ENCODE peak calls at places on chromosomes 3 and 15, in four cellular contexts. X is lower leg skin, I is nephron progenitor cell, O is brain microvascular endothelial cell. F is an unnamed sample.

GRCh38 chr3:84958495-84959469 is at the start of gene CADM2:
- DNase-seq in X (peak), I (peak), O (peak), F (peak)

GRCh38 chr3:133662256-133662773 is 574 bp upstream of the TOPBP1 start:
- DNase-seq in O (peak), X (no peak), I (no peak), F (no peak)

GRCh38 chr3:120743081-120743365 is 479 bp downstream of the GTF2E1 start:
- DNase-seq in O (peak), X (no peak), I (no peak), F (no peak)

GRCh38 chr15:98121957-98122356 is 161.5 kb downstream of the ARRDC4 start:
- DNase-seq in X (no peak), O (no peak), I (no peak), F (no peak)

GRCh38 chr15:70602834-70603560 is 160.4 kb downstream of the UACA start:
- DNase-seq in O (no peak), X (no peak), I (no peak), F (no peak)

GRCh38 chr3:58670506-58671125 is 4.0 kb upstream of the FAM3D start:
- DNase-seq in X (peak), O (no peak), I (no peak), F (no peak)

GRCh38 chr3:103057477-103057876 is 622.7 kb downstream of the ZPLD1 start:
- DNase-seq in I (no peak), X (no peak), O (no peak), F (no peak)

GRCh38 chr15:64635486-64635815 is 139.9 kb downstream of the RBPMS2 start:
- DNase-seq in O (peak), X (no peak), I (no peak), F (no peak)

GRCh38 chr15:72599855-72600464 is 54.5 kb upstream of the GOLGA6B start:
- DNase-seq in O (peak), X (no peak), I (peak), F (no peak)

GRCh38 chr15:92651877-92652575 is 3.5 kb downstream of the FAM174B start:
- DNase-seq in O (no peak), I (no peak), X (no peak), F (no peak)

GRCh38 chr15:41506796-41507341 is 6.8 kb downstream of the LTK start:
- DNase-seq in X (no peak), I (no peak), O (no peak), F (no peak)

GRCh38 chr3:79872483-79872882 is 104.7 kb upstream of the ROBO1 start:
- DNase-seq in I (no peak), O (peak), X (no peak), F (no peak)

GRCh38 chr3:45325676-45326075 is 62.7 kb upstream of the LARS2 start:
- DNase-seq in I (no peak), X (peak), O (no peak), F (no peak)

GRCh38 chr3:36679384-36680200 is 84.8 kb downstream of the DCLK3 start:
- DNase-seq in O (peak), I (no peak), X (no peak), F (no peak)

GRCh38 chr15:68584704-68585573 is 6.1 kb downstream of the CORO2B start:
- DNase-seq in O (no peak), X (no peak), I (no peak), F (no peak)

GRCh38 chr3:71693641-71694040 is 31.6 kb downstream of the EIF4E3 start:
- DNase-seq in O (no peak), X (no peak), I (no peak), F (no peak)

GRCh38 chr3:129441782-129442181 is 1.8 kb downstream of the IFT122 start:
- DNase-seq in O (no peak), I (no peak), X (no peak), F (no peak)

GRCh38 chr3:184448321-184449160 is 68.7 kb downstream of the CHRD start:
- DNase-seq in O (peak), I (no peak), X (no peak), F (no peak)

GRCh38 chr3:73804204-73804603 is 179.5 kb upstream of the PDZRN3 start:
- DNase-seq in O (no peak), I (no peak), X (no peak), F (no peak)

GRCh38 chr15:70627734-70628541 is 135.4 kb downstream of the UACA start:
- DNase-seq in O (peak), I (no peak), X (no peak), F (no peak)

GRCh38 chr15:43886558-43886957 is 59.8 kb downstream of the WDR76 start:
- DNase-seq in I (no peak), X (no peak), O (no peak), F (no peak)

GRCh38 chr3:176513604-176514003 is 683.7 kb downstream of the TBL1XR1 start:
- DNase-seq in X (no peak), O (no peak), I (peak), F (no peak)

DNA sequence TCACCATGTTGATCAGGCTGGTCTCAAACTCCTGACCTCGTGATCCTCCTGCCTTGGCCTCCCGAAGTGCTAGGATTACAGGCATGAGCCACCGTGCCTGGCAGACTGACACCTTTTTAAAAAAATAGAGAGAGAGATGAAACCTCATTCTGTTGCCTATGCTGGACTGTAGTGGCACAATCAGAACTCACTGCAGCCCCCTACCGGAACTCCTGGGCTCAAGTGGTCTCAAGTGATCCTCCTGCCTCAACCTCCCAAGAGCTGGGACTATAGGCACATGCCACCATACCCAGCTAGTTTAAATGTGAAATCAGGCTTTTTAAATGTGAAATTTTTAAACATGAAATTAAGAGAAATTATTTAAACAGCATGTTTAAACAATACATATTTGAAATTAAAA is 265.2 kb upstream of the UBE2E1 start:
- DNase-seq in I (no peak), O (no peak), X (no peak), F (no peak)
- TF ChIP-seq CTCF in I (no peak), O (no peak), X (no peak), F (no peak)

GRCh38 chr3:163916596-163917560 is 1161.4 kb downstream of the SI start:
- DNase-seq in X (no peak), O (no peak), I (no peak), F (no peak)
- TF ChIP-seq CTCF in X (no peak), O (peak), I (peak), F (peak)

GRCh38 chr3:53131136-53131495 is 881 bp upstream of the RFT1 start:
- DNase-seq in O (no peak), I (no peak), X (no peak), F (no peak)

GRCh38 chr3:53129344-53129743 is 891 bp downstream of the RFT1 start:
- DNase-seq in X (no peak), I (no peak), O (no peak), F (no peak)

GRCh38 chr3:53126646-53127045 is 3.6 kb downstream of the RFT1 start:
- DNase-seq in O (no peak), I (no peak), X (no peak), F (no peak)

GRCh38 chr3:53132347-53132746 is 2.1 kb upstream of the RFT1 start:
- DNase-seq in O (no peak), X (no peak), I (no peak), F (no peak)

GRCh38 chr3:53130179-53131135 is at the start of gene RFT1:
- DNase-seq in O (peak), I (peak), X (peak), F (peak)
- TF ChIP-seq CTCF in O (no peak), I (peak), X (no peak), F (peak)

DNA sequence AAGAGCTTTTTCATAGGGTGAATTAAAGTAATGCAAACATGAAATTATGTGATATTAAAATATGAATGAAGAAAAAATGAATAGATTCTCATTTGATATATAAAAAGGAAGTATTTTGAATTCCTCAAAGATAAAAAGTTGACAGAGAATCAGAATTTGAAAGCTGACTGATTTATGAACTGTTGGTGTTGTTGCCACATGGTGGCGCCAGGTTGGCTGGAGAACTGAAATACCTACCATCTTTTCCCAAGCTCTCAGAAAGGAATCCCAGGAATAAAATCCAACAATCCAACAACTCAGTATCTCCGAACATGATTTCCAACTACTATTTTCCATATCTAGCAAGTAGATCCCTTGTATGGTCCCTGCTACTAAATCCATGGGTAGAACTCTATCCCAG is 3.1 kb downstream of the MYRIP start:
- DNase-seq in X (no peak), O (no peak), I (no peak), F (no peak)
- TF ChIP-seq CTCF in X (no peak), O (peak), I (no peak), F (peak)

GRCh38 chr3:108441528-108441927 is 68.9 kb downstream of the MYH15 start:
- DNase-seq in O (no peak), I (no peak), X (no peak), F (no peak)

GRCh38 chr3:108433928-108434327 is 76.5 kb downstream of the MYH15 start:
- DNase-seq in O (no peak), I (no peak), X (no peak), F (no peak)

GRCh38 chr3:108438542-108438941 is 71.9 kb downstream of the MYH15 start:
- DNase-seq in X (no peak), O (no peak), I (no peak), F (no peak)

GRCh38 chr3:108441081-108441507 is 69.3 kb downstream of the MYH15 start:
- DNase-seq in I (peak), X (no peak), O (no peak), F (no peak)

DNA sequence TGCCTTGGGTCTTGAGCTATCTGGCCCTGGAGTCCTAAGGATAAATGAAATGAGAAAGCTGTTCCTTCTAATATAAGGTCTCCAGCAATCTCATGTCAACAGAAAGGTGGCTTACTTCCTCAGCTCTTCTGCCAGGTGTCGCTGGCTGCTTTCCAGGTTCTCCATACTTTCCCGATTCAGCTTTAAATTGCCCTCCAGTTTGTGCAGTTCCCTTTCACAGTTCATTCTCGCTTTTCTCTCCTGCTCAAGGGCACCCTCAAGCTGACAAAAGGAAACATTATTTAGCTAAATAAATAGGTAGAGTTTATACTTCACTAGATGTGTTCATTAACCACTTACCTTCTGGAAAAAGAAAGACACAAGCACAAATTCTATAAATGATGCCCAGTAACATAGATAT is 73.0 kb downstream of the MYH15 start:
- DNase-seq in O (no peak), X (no peak), I (no peak), F (no peak)
- TF ChIP-seq CTCF in O (no peak), X (no peak), I (no peak), F (no peak)

DNA sequence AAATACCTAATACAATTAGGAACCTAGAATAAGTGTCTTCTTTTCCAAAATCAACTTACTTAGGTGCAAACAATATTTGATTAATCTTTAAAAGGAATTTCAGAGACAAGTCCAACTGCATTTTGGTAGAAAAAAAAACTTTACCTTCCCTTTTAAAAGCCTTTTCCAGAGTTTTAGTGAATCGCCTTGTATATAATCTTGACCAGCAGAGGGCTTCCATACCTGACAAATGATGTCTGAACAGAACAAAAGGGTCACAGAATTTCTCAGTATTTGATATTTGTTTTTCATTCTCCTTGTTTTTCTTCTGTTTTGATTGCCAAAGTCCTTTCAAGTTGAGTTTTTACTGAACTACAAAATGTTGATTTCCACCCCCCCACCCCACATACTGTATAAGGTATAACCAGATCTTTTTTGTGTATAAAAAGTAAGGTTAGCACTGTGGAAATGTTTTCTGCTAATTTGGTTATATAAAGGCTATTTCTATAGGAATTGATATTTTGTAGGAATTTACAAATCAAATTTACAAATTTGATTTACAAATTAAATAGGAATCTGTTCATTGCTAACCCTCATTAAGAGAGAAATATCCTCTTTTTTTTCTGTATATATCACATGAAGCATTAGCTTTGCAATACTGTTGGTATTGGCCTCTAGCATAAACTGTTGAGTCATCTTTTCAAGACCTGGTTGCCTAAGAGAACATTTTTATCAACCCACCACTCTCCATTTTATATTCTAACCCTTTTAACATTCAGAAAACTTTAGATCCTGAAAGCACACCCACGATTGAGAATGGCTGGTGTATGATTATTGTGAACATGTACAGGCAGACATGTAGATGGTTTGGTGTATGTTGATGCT is 464.1 kb upstream of the RARB start:
- DNase-seq in X (no peak), I (no peak), O (peak), F (no peak)
- TF ChIP-seq CTCF in X (no peak), I (peak), O (peak), F (peak)

DNA sequence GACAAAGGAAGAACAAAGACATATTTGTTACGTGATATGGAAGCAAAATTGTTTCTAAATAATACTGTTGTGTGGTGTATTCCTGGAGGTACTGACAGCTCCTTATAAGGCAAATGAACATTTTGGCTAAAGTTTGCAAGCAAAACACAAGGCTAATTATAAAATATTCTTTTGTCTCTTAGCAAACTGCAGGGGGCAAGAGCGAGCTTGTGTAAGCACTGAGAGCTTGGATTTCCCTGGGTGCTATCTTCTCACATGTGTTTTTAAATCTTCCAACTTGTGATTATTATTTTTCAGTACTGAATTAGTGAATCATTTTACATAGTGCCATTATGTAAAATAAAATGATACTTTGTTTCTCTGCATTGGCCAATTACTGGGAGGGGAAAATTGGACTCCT is 611.4 kb downstream of the AGBL1 start:
- DNase-seq in I (no peak), X (no peak), O (no peak), F (no peak)
- TF ChIP-seq CTCF in I (peak), X (no peak), O (no peak), F (no peak)

GRCh38 chr15:75832114-75832513 is 11.1 kb upstream of the UBE2Q2 start:
- DNase-seq in I (no peak), X (no peak), O (no peak), F (no peak)

GRCh38 chr15:75835990-75836952 is 7.0 kb upstream of the UBE2Q2 start:
- DNase-seq in O (no peak), X (no peak), I (no peak), F (no peak)

GRCh38 chr15:75840659-75841058 is 2.6 kb upstream of the UBE2Q2 start:
- DNase-seq in O (peak), X (no peak), I (no peak), F (no peak)

GRCh38 chr15:75834011-75834410 is 9.2 kb upstream of the UBE2Q2 start:
- DNase-seq in O (no peak), X (no peak), I (no peak), F (no peak)

DNA sequence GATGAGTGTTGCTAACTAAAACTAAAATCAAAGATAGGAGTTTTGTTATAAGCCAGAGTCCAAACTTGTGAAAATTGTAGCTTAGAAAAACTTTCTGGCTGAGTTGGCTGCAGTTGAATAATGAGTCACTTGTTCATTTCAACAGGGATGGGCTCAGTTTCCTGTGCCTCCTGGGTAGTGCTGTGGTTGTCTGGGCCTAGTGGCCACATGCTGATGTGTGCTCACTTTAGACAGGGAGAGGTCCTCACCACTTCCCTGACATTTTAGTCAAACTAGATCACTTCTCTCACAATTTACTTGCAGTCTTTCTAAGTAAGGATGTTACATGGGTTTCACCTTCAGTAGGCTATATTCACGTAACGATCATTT is 6.3 kb upstream of the UBE2Q2 start:
- DNase-seq in O (peak), X (peak), I (no peak), F (no peak)
- TF ChIP-seq CTCF in O (peak), X (no peak), I (no peak), F (no peak)

DNA sequence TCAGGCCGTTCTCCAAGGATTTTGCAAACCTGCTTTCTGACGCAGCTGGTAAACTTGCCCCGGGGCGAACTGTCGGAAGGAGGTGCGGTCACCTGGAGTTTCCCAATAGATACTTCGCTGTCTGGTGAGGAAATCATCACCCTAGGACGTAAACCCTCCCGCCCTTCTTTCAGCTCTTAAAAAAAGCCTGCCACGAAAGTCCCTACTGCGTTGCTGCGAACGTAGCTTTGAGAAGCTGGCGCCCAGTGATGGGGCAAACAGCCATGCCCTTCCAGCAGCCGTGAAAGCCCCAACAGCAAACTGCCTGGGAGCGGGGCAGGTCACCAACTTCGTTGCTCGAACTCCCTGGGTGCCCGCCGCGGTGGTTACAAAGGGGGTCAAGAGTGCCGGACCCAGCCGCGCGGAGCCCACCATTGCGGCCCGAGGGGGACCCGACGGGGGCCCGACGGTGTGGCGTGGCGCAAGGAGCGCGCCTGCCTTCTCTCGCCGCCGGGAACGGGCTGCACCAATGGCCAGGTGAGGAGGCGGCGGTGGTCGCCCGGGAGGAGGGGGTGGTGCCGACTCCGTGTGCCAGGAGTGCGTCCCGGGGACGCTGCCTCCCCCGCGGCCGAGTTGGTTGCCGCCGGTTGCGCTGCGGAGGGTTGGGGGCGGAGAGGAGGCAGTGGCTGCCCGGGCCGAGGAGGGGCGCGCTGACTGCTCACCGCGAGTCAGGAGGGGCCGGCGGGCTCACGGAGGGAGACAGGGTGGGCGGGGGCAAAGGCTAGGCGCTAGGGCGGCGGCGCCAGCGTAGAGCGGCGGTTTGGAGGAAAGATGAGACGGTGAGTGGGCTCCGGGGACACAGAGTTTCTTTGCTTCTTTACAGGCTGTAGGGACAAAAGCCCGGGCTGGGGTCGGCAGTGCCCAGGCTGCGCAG is at the start of gene PHLDB2:
- DNase-seq in I (peak), O (peak), X (peak), F (peak)
- TF ChIP-seq CTCF in I (no peak), O (peak), X (no peak), F (peak)

GRCh38 chr3:53046171-53047170 is 598 bp upstream of the SFMBT1 start:
- DNase-seq in O (peak), X (peak), I (peak), F (peak)
- TF ChIP-seq CTCF in O (peak), X (no peak), I (no peak), F (peak)